ENCODE peak calls at places on chromosome 9, in eight cellular contexts. R is MM.1S, B is endodermal cell, K is neural progenitor cell, F is PC-9, T is mucosa of descending colon, E is pancreas, J is right lobe of liver. X is an unnamed sample.

GRCh38 chr9:89541798-89542197 is 43.9 kb upstream of the SEMA4D start:
- DNase-seq in B (peak; percentile 28), K (no peak), R (no peak), E (no peak), F (no peak), T (no peak), J (peak; percentile 42), X (no peak)

GRCh38 chr9:108184009-108184408 is 671.8 kb downstream of the ACTL7B start:
- DNase-seq in B (no peak), R (no peak), F (no peak), K (no peak), J (no peak), E (no peak), T (no peak), X (no peak)

GRCh38 chr9:131739192-131739961 is 499 bp downstream of the RAPGEF1 start:
- DNase-seq in T (no peak), B (peak; percentile 84), F (peak; percentile 46), E (peak; percentile 75), K (peak; percentile 68), J (peak; percentile 66), R (peak; percentile 41), X (no peak)

GRCh38 chr9:118929317-118929716 is 439.9 kb downstream of the BRINP1 start:
- DNase-seq in B (no peak), F (no peak), K (no peak), J (no peak), R (no peak), E (no peak), T (no peak), X (no peak)

GRCh38 chr9:129174724-129175514 is 3.1 kb downstream of the IER5L start:
- DNase-seq in K (peak; percentile 79), T (peak; percentile 85), B (peak; percentile 85), E (peak; percentile 88), F (peak; percentile 81), R (peak; percentile 31), J (peak; percentile 84), X (no peak)

GRCh38 chr9:71830929-71831328 is 62.6 kb upstream of the CEMIP2 start:
- DNase-seq in J (no peak), B (no peak), R (no peak), F (no peak), E (no peak), K (no peak), T (no peak), X (no peak)

GRCh38 chr9:105281272-105281671 is 36.8 kb downstream of the SLC44A1 start:
- DNase-seq in B (no peak), J (no peak), K (no peak), E (no peak), T (no peak), R (no peak), F (no peak), X (no peak)

GRCh38 chr9:9612270-9612669 is 1000.5 kb downstream of the PTPRD start:
- DNase-seq in T (no peak), J (no peak), F (no peak), E (no peak), B (no peak), R (peak; percentile 96), K (no peak), X (no peak)

GRCh38 chr9:20684865-20685696 is 1.0 kb downstream of the FOCAD start:
- DNase-seq in K (no peak), E (no peak), R (no peak), B (no peak), J (no peak), F (no peak), T (no peak), X (peak; percentile 79)

GRCh38 chr9:27701664-27702063 is 128.4 kb upstream of the C9orf72 start:
- DNase-seq in R (no peak), B (no peak), K (no peak), F (no peak), J (no peak), E (no peak), T (no peak), X (no peak)

GRCh38 chr9:15310448-15310847 is 3.4 kb upstream of the TTC39B start:
- DNase-seq in E (no peak), J (no peak), T (no peak), F (no peak), R (no peak), B (no peak), K (no peak), X (no peak)

GRCh38 chr9:5441043-5441442 is 3.3 kb upstream of the PLGRKT start:
- DNase-seq in J (no peak), T (no peak), R (no peak), K (no peak), B (no peak), F (no peak), E (no peak), X (no peak)

GRCh38 chr9:114504341-114505186 is 709 bp downstream of the WHRN start:
- DNase-seq in K (peak; percentile 84), F (peak; percentile 59), B (peak; percentile 88), T (peak; percentile 70), E (peak; percentile 88), R (peak; percentile 59), J (peak; percentile 49), X (no peak)

DNA sequence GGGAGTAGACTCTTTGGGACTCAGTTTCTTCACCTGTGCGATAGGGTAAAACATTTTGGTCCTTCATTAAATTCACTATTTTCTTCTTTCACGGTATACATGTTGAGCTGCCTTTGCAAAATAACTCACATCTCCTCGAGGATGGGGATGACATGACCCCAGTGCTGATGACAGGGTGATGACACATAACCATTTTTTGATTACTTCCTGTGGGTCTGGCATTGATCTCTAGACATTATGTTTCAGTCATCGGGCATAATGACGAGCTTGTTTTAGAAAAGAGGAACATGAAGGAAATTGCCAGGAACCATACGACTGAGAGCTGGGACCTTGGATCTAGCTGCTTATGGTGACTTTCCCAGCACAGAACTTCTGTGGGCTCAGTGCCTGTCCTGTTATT is 25.2 kb downstream of the COL5A1 start:
- DNase-seq in E (no peak), B (no peak), J (no peak), T (no peak), R (no peak), F (no peak), K (no peak), X (no peak)
- H3K4me3 ChIP-seq in E (no peak overlapping the region), B (no peak overlapping the region), J (no peak overlapping the region), T (no peak overlapping the region), R (no peak overlapping the region), F (no peak overlapping the region), K (no peak overlapping the region), X (no peak overlapping the region)

DNA sequence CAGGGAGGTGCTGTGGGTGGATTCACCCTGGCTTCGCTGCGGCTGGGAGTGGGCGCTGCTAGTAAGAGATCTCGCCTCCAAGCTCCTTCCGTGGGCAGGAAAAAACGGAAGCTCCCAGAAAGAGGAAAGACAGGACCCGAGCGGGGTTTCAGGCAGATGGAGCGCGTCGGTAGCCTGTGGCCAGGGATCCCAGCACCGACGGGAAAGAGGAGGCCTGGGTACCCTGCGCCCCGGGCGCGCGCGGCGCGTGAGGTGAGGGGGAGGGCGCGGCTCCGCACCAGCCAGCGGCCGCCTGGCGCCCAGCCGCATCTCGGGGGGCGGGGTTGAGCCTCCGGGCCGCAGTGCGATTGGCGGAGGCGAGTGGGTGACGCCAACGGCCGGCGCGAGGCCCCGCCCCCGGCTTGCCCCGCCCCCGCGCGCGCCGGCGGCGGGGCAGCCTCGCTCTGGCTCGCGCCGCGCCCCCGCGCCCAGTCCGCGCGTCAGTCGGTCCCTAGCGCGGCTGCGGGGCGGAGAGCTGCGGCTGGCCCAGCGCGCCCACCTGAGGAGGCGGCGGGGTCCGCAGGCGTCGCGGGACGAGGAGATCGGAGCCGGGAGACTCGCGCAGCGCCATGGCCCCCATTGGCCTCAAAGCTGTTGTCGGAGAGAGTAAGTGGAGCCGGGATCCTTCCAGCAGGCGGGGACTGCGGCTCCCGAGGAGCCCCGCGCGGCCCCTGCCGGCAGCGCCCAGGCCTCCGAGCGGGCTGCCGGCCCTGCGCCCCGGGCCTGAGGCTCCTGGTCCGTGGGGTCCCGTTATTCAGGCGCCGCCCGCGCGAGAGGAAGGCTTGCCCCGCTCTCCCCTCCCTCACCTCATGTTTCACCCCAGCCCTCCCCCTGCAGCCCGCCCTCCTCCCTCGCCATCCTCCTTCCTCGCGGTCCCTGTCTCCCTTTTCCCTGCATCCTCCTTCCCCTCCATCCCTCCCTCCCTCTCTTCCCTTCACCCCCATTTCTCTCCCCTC is at the start of gene STXBP1:
- DNase-seq in J (peak; percentile 92), K (peak; percentile 95), F (peak; percentile 95), E (peak; percentile 95), B (peak; percentile 95), T (peak; percentile 88), R (peak; percentile 91), X (no peak)
- TF ChIP-seq CTCF in J (no peak), K (peak; percentile 21), F (no peak), E (no peak), B (peak; percentile 50), T (no peak), R (peak; percentile 9), X (peak; percentile 10)

GRCh38 chr9:134642385-134643181 is 980 bp downstream of the COL5A1 start:
- DNase-seq in J (no peak), R (no peak), B (peak; percentile 87), F (peak; percentile 21), K (peak; percentile 73), E (no peak), T (peak; percentile 65), X (no peak)
- H3K4me3 ChIP-seq in J (peak overlapping the region; percentile 28), R (no peak overlapping the region), B (peak overlapping the region; percentile 82), F (no peak overlapping the region), K (peak overlapping the region; percentile 73), E (peak overlapping the region; percentile 42), T (peak overlapping the region; percentile 40), X (no peak overlapping the region)

GRCh38 chr9:82105729-82106128 is 117.2 kb downstream of the SPATA31D1 start:
- DNase-seq in K (no peak), T (no peak), R (no peak), F (no peak), E (no peak), J (peak; percentile 71), B (peak; percentile 54), X (peak; percentile 91)
- TF ChIP-seq CTCF in K (no peak), T (no peak), R (no peak), F (no peak), E (no peak), J (peak; percentile 52), B (peak; percentile 56), X (peak; percentile 72)

GRCh38 chr9:35745569-35745968 is 3.5 kb downstream of the GBA2 start:
- DNase-seq in R (no peak), B (no peak), F (no peak), E (no peak), J (peak; percentile 21), T (no peak), K (no peak), X (no peak)
- H3K4me3 ChIP-seq in R (no peak overlapping the region), B (peak overlapping the region; percentile 94), F (peak overlapping the region; percentile 79), E (no peak overlapping the region), J (no peak overlapping the region), T (no peak overlapping the region), K (no peak overlapping the region), X (no peak overlapping the region)

DNA sequence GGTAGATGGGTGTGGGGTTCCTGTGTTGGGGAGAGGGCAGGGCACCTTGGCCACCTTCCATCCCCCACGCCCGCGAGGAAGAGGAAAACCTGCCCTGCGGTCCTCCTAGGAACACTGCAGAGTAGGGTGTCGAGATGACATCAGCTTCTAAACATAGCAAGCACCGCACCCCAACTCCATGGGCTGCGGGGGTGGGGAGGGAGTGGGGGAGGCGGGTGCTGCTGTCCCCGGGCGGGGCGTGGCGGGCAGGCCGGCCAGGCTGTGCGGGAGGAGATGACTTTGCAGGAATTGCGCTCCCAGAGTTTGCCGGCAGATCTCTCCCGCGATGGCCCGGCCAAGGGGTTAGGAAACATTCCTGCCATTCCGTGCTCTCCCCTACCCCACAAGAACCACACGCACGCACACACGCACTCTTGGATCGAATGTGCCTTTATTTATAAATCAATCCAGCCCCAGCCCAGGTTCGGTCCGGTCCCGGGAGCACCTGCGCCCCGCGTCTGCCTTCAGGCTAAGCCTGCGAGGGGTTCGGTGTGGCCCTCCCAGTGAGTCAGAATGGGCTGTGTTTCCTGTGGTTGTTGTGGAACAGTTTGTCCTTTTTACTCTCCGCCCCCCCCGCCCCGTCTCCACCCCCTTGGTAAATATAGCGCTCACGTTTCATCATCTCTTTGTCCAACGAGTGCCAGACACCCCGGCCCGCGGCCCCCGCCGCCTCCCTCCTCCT is 5.2 kb upstream of the KLF9 start:
- DNase-seq in F (peak; percentile 94), J (peak; percentile 97), E (peak; percentile 97), T (peak; percentile 98), K (peak; percentile 87), B (peak; percentile 87), R (peak; percentile 92), X (peak; percentile 89)
- TF ChIP-seq CTCF in F (no peak), J (no peak), E (no peak), T (no peak), K (peak; percentile 21), B (peak; percentile 31), R (no peak), X (no peak)